ENCODE peak calls at places on chromosome 17, in five cellular contexts. One of them, this sample, is unnamed.

GRCh38 chr17:16924701-16925440 is 47.0 kb downstream of the TNFRSF13B start:
- DNase-seq in globus pallidus: no peak
- DNase-seq in CD8-positive, alpha-beta memory T cell: no peak
- DNase-seq in Peyer's patch: peak
- DNase-seq in anterior cingulate cortex: no peak
- DNase-seq in this sample: no peak

GRCh38 chr17:47872019-47872650 is 21.2 kb upstream of the SP6 start:
- DNase-seq in globus pallidus: no peak
- DNase-seq in CD8-positive, alpha-beta memory T cell: no peak
- DNase-seq in Peyer's patch: no peak
- DNase-seq in anterior cingulate cortex: no peak
- DNase-seq in this sample: no peak

GRCh38 chr17:27782791-27783206 is 17.5 kb downstream of the NOS2 start:
- DNase-seq in globus pallidus: no peak
- DNase-seq in CD8-positive, alpha-beta memory T cell: no peak
- DNase-seq in Peyer's patch: no peak
- DNase-seq in anterior cingulate cortex: no peak
- DNase-seq in this sample: no peak

GRCh38 chr17:56867948-56868376 is 34.0 kb downstream of the DGKE start:
- DNase-seq in globus pallidus: no peak
- DNase-seq in CD8-positive, alpha-beta memory T cell: no peak
- DNase-seq in Peyer's patch: no peak
- DNase-seq in anterior cingulate cortex: no peak
- DNase-seq in this sample: peak

GRCh38 chr17:40345161-40346034 is 19.1 kb downstream of the GJD3 start:
- DNase-seq in globus pallidus: no peak
- DNase-seq in CD8-positive, alpha-beta memory T cell: peak
- DNase-seq in Peyer's patch: peak
- DNase-seq in anterior cingulate cortex: peak
- DNase-seq in this sample: peak

GRCh38 chr17:31595666-31596381 is 204.3 kb downstream of the RAB11FIP4 start:
- DNase-seq in globus pallidus: no peak
- DNase-seq in CD8-positive, alpha-beta memory T cell: no peak
- DNase-seq in Peyer's patch: peak
- DNase-seq in anterior cingulate cortex: no peak
- DNase-seq in this sample: no peak

GRCh38 chr17:8485491-8485890 is 49.8 kb downstream of the NDEL1 start:
- DNase-seq in globus pallidus: no peak
- DNase-seq in CD8-positive, alpha-beta memory T cell: no peak
- DNase-seq in Peyer's patch: no peak
- DNase-seq in anterior cingulate cortex: no peak
- DNase-seq in this sample: no peak

GRCh38 chr17:19470529-19471261 is 59.7 kb downstream of the RNF112 start:
- DNase-seq in globus pallidus: no peak
- DNase-seq in CD8-positive, alpha-beta memory T cell: no peak
- DNase-seq in Peyer's patch: peak
- DNase-seq in anterior cingulate cortex: no peak
- DNase-seq in this sample: no peak

GRCh38 chr17:22123536-22124281 is 431.4 kb downstream of the KCNJ18 start:
- DNase-seq in globus pallidus: no peak
- DNase-seq in CD8-positive, alpha-beta memory T cell: no peak
- DNase-seq in Peyer's patch: no peak
- DNase-seq in anterior cingulate cortex: no peak
- DNase-seq in this sample: no peak

GRCh38 chr17:71118039-71118438 is 948.7 kb downstream of the KCNJ2 start:
- DNase-seq in globus pallidus: no peak
- DNase-seq in CD8-positive, alpha-beta memory T cell: no peak
- DNase-seq in Peyer's patch: no peak
- DNase-seq in anterior cingulate cortex: no peak
- DNase-seq in this sample: peak

This sample was measured in HTR-8/SVneo.